ENCODE peak calls at places on chromosomes 13 and 19, in nine cellular contexts. One of them, this sample, is unnamed.

GRCh38 chr13:32164622-32165268 is 133.2 kb downstream of the FRY start:
- DNase-seq in lower leg skin: no peak
- DNase-seq in B cell: no peak
- DNase-seq in lower lobe of right lung: no peak
- DNase-seq in fibroblast of pulmonary artery: peak; percentile 82
- DNase-seq in A549: peak; percentile 76
- DNase-seq in ovary: no peak
- DNase-seq in endothelial cell: peak; percentile 35
- DNase-seq in BJ: no peak
- DNase-seq in this sample: peak; percentile 42

GRCh38 chr19:46134527-46134926 is 10.0 kb upstream of the IGFL3 start:
- DNase-seq in BJ: no peak
- DNase-seq in lower lobe of right lung: no peak
- DNase-seq in ovary: no peak
- DNase-seq in fibroblast of pulmonary artery: peak; percentile 69
- DNase-seq in lower leg skin: no peak
- DNase-seq in A549: no peak
- DNase-seq in B cell: no peak
- DNase-seq in endothelial cell: no peak
- DNase-seq in this sample: no peak

GRCh38 chr19:52524086-52524485 is 3.4 kb upstream of the ZNF808 start:
- DNase-seq in BJ: no peak
- DNase-seq in B cell: no peak
- DNase-seq in fibroblast of pulmonary artery: no peak
- DNase-seq in endothelial cell: no peak
- DNase-seq in lower lobe of right lung: no peak
- DNase-seq in lower leg skin: no peak
- DNase-seq in ovary: no peak
- DNase-seq in A549: no peak
- DNase-seq in this sample: no peak

GRCh38 chr13:43388282-43389034 is 365.1 kb downstream of the DNAJC15 start:
- DNase-seq in lower lobe of right lung: no peak
- DNase-seq in endothelial cell: no peak
- DNase-seq in ovary: no peak
- DNase-seq in BJ: no peak
- DNase-seq in lower leg skin: no peak
- DNase-seq in A549: no peak
- DNase-seq in fibroblast of pulmonary artery: no peak
- DNase-seq in B cell: no peak
- DNase-seq in this sample: peak; percentile 27

GRCh38 chr13:73259061-73259908 is 200.5 kb downstream of the KLF5 start:
- DNase-seq in endothelial cell: no peak
- DNase-seq in B cell: no peak
- DNase-seq in A549: no peak
- DNase-seq in ovary: no peak
- DNase-seq in fibroblast of pulmonary artery: peak; percentile 51
- DNase-seq in lower lobe of right lung: no peak
- DNase-seq in lower leg skin: no peak
- DNase-seq in BJ: peak; percentile 44
- DNase-seq in this sample: no peak

GRCh38 chr19:34504809-34505291 is 23.3 kb downstream of the WTIP start:
- DNase-seq in BJ: no peak
- DNase-seq in ovary: no peak
- DNase-seq in A549: no peak
- DNase-seq in lower leg skin: peak; percentile 78
- DNase-seq in endothelial cell: no peak
- DNase-seq in fibroblast of pulmonary artery: no peak
- DNase-seq in lower lobe of right lung: no peak
- DNase-seq in B cell: no peak
- DNase-seq in this sample: no peak

GRCh38 chr19:16564842-16565241 is 7.4 kb downstream of the SLC35E1 start:
- DNase-seq in fibroblast of pulmonary artery: no peak
- DNase-seq in A549: no peak
- DNase-seq in BJ: no peak
- DNase-seq in lower lobe of right lung: peak; percentile 44
- DNase-seq in ovary: no peak
- DNase-seq in lower leg skin: no peak
- DNase-seq in B cell: no peak
- DNase-seq in endothelial cell: no peak
- DNase-seq in this sample: peak; percentile 7

GRCh38 chr19:47752440-47753211 is 7.3 kb downstream of the NOP53 start:
- DNase-seq in fibroblast of pulmonary artery: no peak
- DNase-seq in BJ: no peak
- DNase-seq in lower leg skin: no peak
- DNase-seq in endothelial cell: no peak
- DNase-seq in lower lobe of right lung: no peak
- DNase-seq in A549: no peak
- DNase-seq in ovary: no peak
- DNase-seq in B cell: no peak
- DNase-seq in this sample: no peak

GRCh38 chr13:76223565-76223964 is 587.4 kb downstream of the LMO7 start:
- DNase-seq in endothelial cell: no peak
- DNase-seq in lower lobe of right lung: no peak
- DNase-seq in fibroblast of pulmonary artery: no peak
- DNase-seq in lower leg skin: no peak
- DNase-seq in B cell: no peak
- DNase-seq in ovary: no peak
- DNase-seq in BJ: no peak
- DNase-seq in A549: no peak
- DNase-seq in this sample: no peak

GRCh38 chr19:17402982-17403855 is 2.2 kb downstream of the BST2 start:
- DNase-seq in A549: peak; percentile 49
- DNase-seq in lower lobe of right lung: no peak
- DNase-seq in fibroblast of pulmonary artery: no peak
- DNase-seq in B cell: no peak
- DNase-seq in lower leg skin: no peak
- DNase-seq in ovary: peak; percentile 75
- DNase-seq in endothelial cell: peak; percentile 67
- DNase-seq in BJ: no peak
- DNase-seq in this sample: no peak

GRCh38 chr19:53844849-53845246 is 20.7 kb upstream of the NLRP12 start:
- DNase-seq in endothelial cell: no peak
- DNase-seq in BJ: no peak
- DNase-seq in fibroblast of pulmonary artery: no peak
- DNase-seq in B cell: no peak
- DNase-seq in lower lobe of right lung: peak; percentile 64
- DNase-seq in A549: no peak
- DNase-seq in lower leg skin: no peak
- DNase-seq in ovary: no peak
- DNase-seq in this sample: no peak

DNA sequence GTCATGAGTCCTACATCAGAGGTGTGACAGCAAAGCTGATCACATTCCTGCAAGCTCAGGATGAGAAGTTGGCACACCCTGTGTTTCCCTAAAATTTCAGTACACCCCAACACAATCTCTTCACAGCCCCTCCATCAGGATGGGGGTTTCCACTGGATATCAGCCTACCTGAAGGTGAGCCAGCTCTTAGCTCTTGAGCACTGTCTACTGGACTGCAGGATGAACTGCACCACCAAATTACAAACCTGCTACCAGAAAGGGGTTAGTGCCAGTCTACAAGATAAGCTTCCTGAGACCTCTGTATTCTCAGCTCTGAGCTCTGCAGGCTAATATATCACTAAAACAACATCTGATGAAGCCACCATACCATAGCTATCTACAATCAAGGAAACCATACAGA is 1616.2 kb upstream of the SPRY2 start:
- DNase-seq in A549: no peak
- DNase-seq in fibroblast of pulmonary artery: no peak
- DNase-seq in ovary: no peak
- DNase-seq in lower lobe of right lung: no peak
- DNase-seq in BJ: no peak
- DNase-seq in endothelial cell: no peak
- DNase-seq in lower leg skin: no peak
- DNase-seq in B cell: no peak
- DNase-seq in this sample: no peak
- TF ChIP-seq CTCF in A549: no peak
- TF ChIP-seq CTCF in fibroblast of pulmonary artery: no peak
- TF ChIP-seq CTCF in ovary: no peak
- TF ChIP-seq CTCF in lower lobe of right lung: no peak
- TF ChIP-seq CTCF in BJ: no peak
- TF ChIP-seq CTCF in endothelial cell: peak; percentile 27
- TF ChIP-seq CTCF in lower leg skin: no peak
- TF ChIP-seq CTCF in B cell: no peak
- TF ChIP-seq CTCF in this sample: no peak

GRCh38 chr19:12782424-12783225 is 7.3 kb upstream of the HOOK2 start:
- DNase-seq in lower lobe of right lung: peak; percentile 94
- DNase-seq in endothelial cell: peak; percentile 84
- DNase-seq in ovary: peak; percentile 92
- DNase-seq in A549: peak; percentile 81
- DNase-seq in fibroblast of pulmonary artery: peak; percentile 92
- DNase-seq in BJ: no peak
- DNase-seq in lower leg skin: peak; percentile 96
- DNase-seq in B cell: peak; percentile 91
- DNase-seq in this sample: peak; percentile 67
- TF ChIP-seq CTCF in lower lobe of right lung: peak; percentile 23
- TF ChIP-seq CTCF in endothelial cell: no peak
- TF ChIP-seq CTCF in ovary: no peak
- TF ChIP-seq CTCF in A549: no peak
- TF ChIP-seq CTCF in fibroblast of pulmonary artery: no peak
- TF ChIP-seq CTCF in BJ: no peak
- TF ChIP-seq CTCF in lower leg skin: no peak
- TF ChIP-seq CTCF in B cell: no peak
- TF ChIP-seq CTCF in this sample: no peak

GRCh38 chr13:49869514-49869913 is 66.6 kb downstream of the SPRYD7 start:
- DNase-seq in lower lobe of right lung: no peak
- DNase-seq in fibroblast of pulmonary artery: peak; percentile 53
- DNase-seq in A549: peak; percentile 55
- DNase-seq in B cell: no peak
- DNase-seq in BJ: no peak
- DNase-seq in endothelial cell: peak; percentile 18
- DNase-seq in ovary: no peak
- DNase-seq in lower leg skin: no peak
- DNase-seq in this sample: no peak
- TF ChIP-seq CTCF in lower lobe of right lung: peak; percentile 30
- TF ChIP-seq CTCF in fibroblast of pulmonary artery: peak; percentile 52
- TF ChIP-seq CTCF in A549: peak; percentile 10
- TF ChIP-seq CTCF in B cell: no peak
- TF ChIP-seq CTCF in BJ: peak; percentile 40
- TF ChIP-seq CTCF in endothelial cell: no peak
- TF ChIP-seq CTCF in ovary: no peak
- TF ChIP-seq CTCF in lower leg skin: no peak
- TF ChIP-seq CTCF in this sample: no peak

GRCh38 chr13:52808842-52809219 is 39.6 kb downstream of the PCDH8 start:
- DNase-seq in lower leg skin: no peak
- DNase-seq in ovary: no peak
- DNase-seq in B cell: no peak
- DNase-seq in lower lobe of right lung: no peak
- DNase-seq in fibroblast of pulmonary artery: no peak
- DNase-seq in endothelial cell: no peak
- DNase-seq in A549: no peak
- DNase-seq in BJ: no peak
- DNase-seq in this sample: no peak
- TF ChIP-seq CTCF in lower leg skin: no peak
- TF ChIP-seq CTCF in ovary: no peak
- TF ChIP-seq CTCF in B cell: no peak
- TF ChIP-seq CTCF in lower lobe of right lung: no peak
- TF ChIP-seq CTCF in fibroblast of pulmonary artery: no peak
- TF ChIP-seq CTCF in endothelial cell: no peak
- TF ChIP-seq CTCF in A549: no peak
- TF ChIP-seq CTCF in BJ: no peak
- TF ChIP-seq CTCF in this sample: no peak